ENCODE peak calls at places on chromosome 18, in ten cellular contexts. One of them, this sample, is unnamed.

GRCh38 chr18:6113650-6114049 is 218.3 kb upstream of the TMEM200C start:
- DNase-seq in body of pancreas: no peak
- DNase-seq in A549: no peak
- DNase-seq in heart left ventricle: no peak
- DNase-seq in transverse colon: no peak
- DNase-seq in testis: no peak
- DNase-seq in upper lobe of left lung: no peak
- DNase-seq in right lobe of liver: no peak
- DNase-seq in IMR-90: no peak
- DNase-seq in GM12891: no peak
- DNase-seq in this sample: no peak

GRCh38 chr18:44325903-44326650 is 354.6 kb upstream of the SETBP1 start:
- DNase-seq in upper lobe of left lung: no peak
- DNase-seq in IMR-90: peak; percentile 61
- DNase-seq in body of pancreas: peak; percentile 70
- DNase-seq in testis: peak; percentile 86
- DNase-seq in GM12891: no peak
- DNase-seq in heart left ventricle: peak; percentile 25
- DNase-seq in transverse colon: peak; percentile 66
- DNase-seq in right lobe of liver: no peak
- DNase-seq in A549: peak; percentile 0
- DNase-seq in this sample: peak; percentile 66

GRCh38 chr18:78813156-78813555 is 166.5 kb upstream of the SALL3 start:
- DNase-seq in upper lobe of left lung: peak; percentile 66
- DNase-seq in A549: no peak
- DNase-seq in heart left ventricle: no peak
- DNase-seq in IMR-90: no peak
- DNase-seq in transverse colon: no peak
- DNase-seq in right lobe of liver: no peak
- DNase-seq in GM12891: no peak
- DNase-seq in testis: no peak
- DNase-seq in body of pancreas: no peak
- DNase-seq in this sample: no peak

GRCh38 chr18:57915848-57916596 is 112.9 kb upstream of the ATP8B1 start:
- DNase-seq in GM12891: no peak
- DNase-seq in upper lobe of left lung: no peak
- DNase-seq in body of pancreas: no peak
- DNase-seq in testis: no peak
- DNase-seq in IMR-90: peak; percentile 47
- DNase-seq in transverse colon: peak; percentile 38
- DNase-seq in right lobe of liver: no peak
- DNase-seq in heart left ventricle: no peak
- DNase-seq in A549: no peak
- DNase-seq in this sample: no peak

GRCh38 chr18:35862115-35862640 is 110.3 kb upstream of the RMP24 start:
- DNase-seq in GM12891: no peak
- DNase-seq in A549: no peak
- DNase-seq in body of pancreas: no peak
- DNase-seq in heart left ventricle: no peak
- DNase-seq in IMR-90: no peak
- DNase-seq in transverse colon: no peak
- DNase-seq in upper lobe of left lung: no peak
- DNase-seq in right lobe of liver: no peak
- DNase-seq in testis: peak; percentile 39
- DNase-seq in this sample: peak; percentile 83

GRCh38 chr18:47175283-47175894 is 775 bp downstream of the IER3IP1 start:
- DNase-seq in IMR-90: no peak
- DNase-seq in GM12891: no peak
- DNase-seq in testis: peak; percentile 33
- DNase-seq in body of pancreas: no peak
- DNase-seq in A549: no peak
- DNase-seq in transverse colon: peak; percentile 11
- DNase-seq in right lobe of liver: no peak
- DNase-seq in upper lobe of left lung: peak; percentile 67
- DNase-seq in heart left ventricle: no peak
- DNase-seq in this sample: peak; percentile 48

GRCh38 chr18:79611040-79611681 is 68.4 kb upstream of the CTDP1 start:
- DNase-seq in body of pancreas: no peak
- DNase-seq in testis: peak; percentile 54
- DNase-seq in transverse colon: no peak
- DNase-seq in A549: no peak
- DNase-seq in right lobe of liver: peak; percentile 19
- DNase-seq in upper lobe of left lung: peak; percentile 69
- DNase-seq in heart left ventricle: peak; percentile 66
- DNase-seq in GM12891: no peak
- DNase-seq in IMR-90: peak; percentile 92
- DNase-seq in this sample: no peak

GRCh38 chr18:22391571-22392359 is 25.9 kb downstream of the CTAGE1 start:
- DNase-seq in upper lobe of left lung: no peak
- DNase-seq in GM12891: no peak
- DNase-seq in IMR-90: peak; percentile 96
- DNase-seq in A549: no peak
- DNase-seq in transverse colon: peak; percentile 74
- DNase-seq in body of pancreas: peak; percentile 18
- DNase-seq in testis: no peak
- DNase-seq in right lobe of liver: no peak
- DNase-seq in heart left ventricle: peak; percentile 9
- DNase-seq in this sample: peak; percentile 24

GRCh38 chr18:7812431-7813063 is 245.4 kb downstream of the PTPRM start:
- DNase-seq in transverse colon: no peak
- DNase-seq in IMR-90: peak; percentile 73
- DNase-seq in upper lobe of left lung: no peak
- DNase-seq in body of pancreas: no peak
- DNase-seq in right lobe of liver: no peak
- DNase-seq in testis: no peak
- DNase-seq in heart left ventricle: no peak
- DNase-seq in A549: no peak
- DNase-seq in GM12891: no peak
- DNase-seq in this sample: no peak

GRCh38 chr18:68176901-68177300 is 538.0 kb downstream of the TMX3 start:
- DNase-seq in GM12891: no peak
- DNase-seq in transverse colon: no peak
- DNase-seq in upper lobe of left lung: no peak
- DNase-seq in IMR-90: no peak
- DNase-seq in heart left ventricle: no peak
- DNase-seq in body of pancreas: no peak
- DNase-seq in A549: no peak
- DNase-seq in right lobe of liver: no peak
- DNase-seq in testis: no peak
- DNase-seq in this sample: no peak

GRCh38 chr18:26225022-26225693 is 1.1 kb upstream of the TAF4B start:
- DNase-seq in right lobe of liver: no peak
- DNase-seq in transverse colon: no peak
- DNase-seq in GM12891: no peak
- DNase-seq in testis: no peak
- DNase-seq in body of pancreas: no peak
- DNase-seq in A549: no peak
- DNase-seq in IMR-90: no peak
- DNase-seq in upper lobe of left lung: no peak
- DNase-seq in heart left ventricle: no peak
- DNase-seq in this sample: peak; percentile 47

GRCh38 chr18:26225915-26226228 is 373 bp upstream of the TAF4B start:
- DNase-seq in A549: no peak
- DNase-seq in GM12891: no peak
- DNase-seq in heart left ventricle: no peak
- DNase-seq in body of pancreas: no peak
- DNase-seq in right lobe of liver: no peak
- DNase-seq in testis: no peak
- DNase-seq in IMR-90: no peak
- DNase-seq in transverse colon: no peak
- DNase-seq in upper lobe of left lung: no peak
- DNase-seq in this sample: no peak

GRCh38 chr18:26228562-26229260 is 2.5 kb downstream of the TAF4B start:
- DNase-seq in body of pancreas: no peak
- DNase-seq in IMR-90: no peak
- DNase-seq in GM12891: no peak
- DNase-seq in upper lobe of left lung: no peak
- DNase-seq in right lobe of liver: no peak
- DNase-seq in transverse colon: no peak
- DNase-seq in heart left ventricle: no peak
- DNase-seq in testis: no peak
- DNase-seq in A549: no peak
- DNase-seq in this sample: peak; percentile 56

GRCh38 chr18:26227051-26227672 is 917 bp downstream of the TAF4B start:
- DNase-seq in A549: no peak
- DNase-seq in GM12891: no peak
- DNase-seq in body of pancreas: peak; percentile 52
- DNase-seq in upper lobe of left lung: no peak
- DNase-seq in testis: no peak
- DNase-seq in heart left ventricle: no peak
- DNase-seq in transverse colon: no peak
- DNase-seq in IMR-90: no peak
- DNase-seq in right lobe of liver: no peak
- DNase-seq in this sample: no peak

GRCh38 chr18:26226229-26227050 is at the start of gene TAF4B:
- DNase-seq in transverse colon: peak; percentile 95
- DNase-seq in right lobe of liver: peak; percentile 88
- DNase-seq in IMR-90: peak; percentile 83
- DNase-seq in A549: peak; percentile 66
- DNase-seq in heart left ventricle: peak; percentile 93
- DNase-seq in GM12891: peak; percentile 79
- DNase-seq in upper lobe of left lung: peak; percentile 99
- DNase-seq in body of pancreas: peak; percentile 93
- DNase-seq in testis: peak; percentile 96
- DNase-seq in this sample: peak; percentile 95
- TF ChIP-seq POLR2A in transverse colon: peak; percentile 59
- TF ChIP-seq POLR2A in right lobe of liver: no peak
- TF ChIP-seq POLR2A in IMR-90: no peak
- TF ChIP-seq POLR2A in A549: peak; percentile 52
- TF ChIP-seq POLR2A in heart left ventricle: no peak
- TF ChIP-seq POLR2A in GM12891: peak; percentile 71
- TF ChIP-seq POLR2A in upper lobe of left lung: peak; percentile 76
- TF ChIP-seq POLR2A in body of pancreas: peak; percentile 86
- TF ChIP-seq POLR2A in testis: peak; percentile 72
- TF ChIP-seq POLR2A in this sample: peak; percentile 83

GRCh38 chr18:62450546-62451395 is 72.1 kb upstream of the ZCCHC2 start:
- DNase-seq in heart left ventricle: peak; percentile 58
- DNase-seq in A549: peak; percentile 74
- DNase-seq in right lobe of liver: peak; percentile 89
- DNase-seq in transverse colon: no peak
- DNase-seq in GM12891: no peak
- DNase-seq in body of pancreas: peak; percentile 83
- DNase-seq in testis: no peak
- DNase-seq in upper lobe of left lung: no peak
- DNase-seq in IMR-90: peak; percentile 63
- DNase-seq in this sample: peak; percentile 98
- TF ChIP-seq POLR2A in heart left ventricle: no peak
- TF ChIP-seq POLR2A in A549: no peak
- TF ChIP-seq POLR2A in right lobe of liver: no peak
- TF ChIP-seq POLR2A in transverse colon: no peak
- TF ChIP-seq POLR2A in GM12891: no peak
- TF ChIP-seq POLR2A in body of pancreas: no peak
- TF ChIP-seq POLR2A in testis: no peak
- TF ChIP-seq POLR2A in upper lobe of left lung: no peak
- TF ChIP-seq POLR2A in IMR-90: no peak
- TF ChIP-seq POLR2A in this sample: peak; percentile 28

DNA sequence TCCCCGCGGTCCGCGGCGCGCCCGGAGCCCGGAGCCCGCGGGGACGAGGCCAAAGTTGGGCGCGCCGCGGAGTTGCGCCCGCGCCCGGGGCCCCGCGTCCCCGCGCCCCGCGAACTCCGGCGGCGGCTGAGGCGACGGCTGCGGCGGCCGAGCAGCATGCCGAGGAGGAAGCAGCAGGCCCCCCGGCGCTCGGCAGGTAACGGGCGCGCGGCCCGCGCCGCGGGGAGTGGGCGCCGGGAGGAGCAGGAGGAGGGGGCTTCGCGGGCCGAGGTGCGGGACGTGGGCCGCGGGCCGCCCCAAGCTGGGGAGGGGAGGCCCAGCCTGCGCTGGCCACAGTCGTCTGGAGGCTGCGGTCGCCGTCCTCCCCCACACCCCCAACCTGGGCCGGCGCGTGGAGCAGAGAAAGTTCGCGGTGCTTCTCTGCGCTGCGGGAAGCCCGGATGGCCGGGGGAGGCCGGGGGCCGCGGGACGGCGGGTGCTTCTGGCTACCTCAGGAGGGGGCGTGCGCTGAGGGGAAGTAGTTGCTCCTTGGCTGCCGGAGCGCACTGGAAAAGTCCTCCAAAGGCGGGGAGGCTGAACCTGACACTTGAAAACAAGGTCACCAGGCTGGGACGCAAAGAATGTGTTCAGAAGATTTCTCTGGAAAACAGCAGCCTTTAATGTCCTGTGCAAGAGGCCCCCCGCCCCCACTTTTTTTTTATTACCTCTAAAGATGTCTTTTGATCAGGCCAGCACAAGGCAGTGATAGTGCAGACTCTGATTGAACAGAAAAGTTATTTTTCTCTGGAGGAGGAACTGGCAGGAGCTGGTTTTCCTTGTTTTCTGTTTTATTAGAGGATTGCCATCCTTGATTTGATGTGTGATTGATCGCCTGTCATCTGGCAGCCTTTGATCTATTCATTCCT is 1.4 kb downstream of the TSHZ1 start:
- DNase-seq in right lobe of liver: peak; percentile 63
- DNase-seq in GM12891: no peak
- DNase-seq in testis: peak; percentile 77
- DNase-seq in body of pancreas: peak; percentile 37
- DNase-seq in transverse colon: peak; percentile 39
- DNase-seq in heart left ventricle: peak; percentile 66
- DNase-seq in A549: no peak
- DNase-seq in IMR-90: peak; percentile 19
- DNase-seq in upper lobe of left lung: peak; percentile 90
- DNase-seq in this sample: peak; percentile 49
- TF ChIP-seq POLR2A in right lobe of liver: no peak
- TF ChIP-seq POLR2A in GM12891: no peak
- TF ChIP-seq POLR2A in testis: no peak
- TF ChIP-seq POLR2A in body of pancreas: peak; percentile 35
- TF ChIP-seq POLR2A in transverse colon: peak; percentile 37
- TF ChIP-seq POLR2A in heart left ventricle: peak; percentile 10
- TF ChIP-seq POLR2A in A549: peak; percentile 18
- TF ChIP-seq POLR2A in IMR-90: no peak
- TF ChIP-seq POLR2A in upper lobe of left lung: no peak
- TF ChIP-seq POLR2A in this sample: no peak

DNA sequence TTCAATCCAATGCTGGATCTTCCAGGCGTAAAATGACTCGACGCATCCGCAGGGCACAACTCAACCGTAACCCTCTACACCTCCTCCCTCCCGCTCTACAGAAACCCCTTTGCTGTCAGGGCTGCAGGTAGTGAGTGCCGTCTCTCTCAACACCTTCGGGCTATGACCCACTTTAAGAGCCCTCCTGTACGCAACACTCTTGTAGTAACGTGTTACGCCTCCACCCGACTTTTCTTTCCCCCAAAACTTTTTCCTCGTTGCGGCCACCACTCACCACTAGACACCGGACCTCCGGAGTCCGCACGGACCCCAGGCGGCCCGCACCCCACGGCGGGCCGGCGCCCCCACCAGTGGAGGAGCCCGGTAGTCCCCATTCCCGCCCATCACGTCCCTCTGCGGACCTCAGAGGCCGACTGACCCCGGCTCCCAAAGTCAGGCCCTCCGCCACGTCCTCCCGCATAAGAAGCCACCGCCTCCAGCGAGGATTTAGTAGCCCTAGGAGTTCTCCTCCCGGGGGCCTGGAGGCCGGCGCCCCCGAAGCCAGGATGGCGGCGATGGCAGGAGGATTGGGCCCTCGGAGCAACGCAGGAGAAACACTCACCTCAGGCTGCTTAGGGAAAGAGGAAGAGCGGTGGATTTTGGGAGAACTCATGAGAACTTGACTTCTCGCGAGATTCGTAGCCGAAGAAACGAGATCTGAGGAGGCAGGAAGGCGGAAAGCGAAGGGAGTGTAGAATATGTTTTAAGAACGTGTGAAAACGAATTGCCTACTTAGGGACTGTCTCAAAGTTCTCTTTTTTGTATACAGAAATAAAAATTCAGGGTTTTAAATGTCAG is 5.0 kb upstream of the C18orf32 start:
- DNase-seq in IMR-90: peak; percentile 99
- DNase-seq in heart left ventricle: peak; percentile 92
- DNase-seq in A549: peak; percentile 87
- DNase-seq in right lobe of liver: peak; percentile 77
- DNase-seq in testis: peak; percentile 97
- DNase-seq in upper lobe of left lung: peak; percentile 91
- DNase-seq in GM12891: peak; percentile 87
- DNase-seq in transverse colon: peak; percentile 94
- DNase-seq in body of pancreas: peak; percentile 92
- DNase-seq in this sample: peak; percentile 99
- TF ChIP-seq POLR2A in IMR-90: peak; percentile 99
- TF ChIP-seq POLR2A in heart left ventricle: peak; percentile 94
- TF ChIP-seq POLR2A in A549: peak; percentile 88
- TF ChIP-seq POLR2A in right lobe of liver: peak; percentile 90
- TF ChIP-seq POLR2A in testis: peak; percentile 76
- TF ChIP-seq POLR2A in upper lobe of left lung: peak; percentile 98
- TF ChIP-seq POLR2A in GM12891: peak; percentile 99
- TF ChIP-seq POLR2A in transverse colon: peak; percentile 96
- TF ChIP-seq POLR2A in body of pancreas: peak; percentile 98
- TF ChIP-seq POLR2A in this sample: peak; percentile 98

This sample was measured in erythroblast.